ENCODE peak calls at places on chromosomes 2 and 18, in four cellular contexts. Z is psoas muscle, O is sigmoid colon, Y is transverse colon. K is an unnamed sample. For H3K4me1, the result is how much of the 10 kb centered on the place peaks cover.

GRCh38 chr2:219230201-219230540 is 565 bp downstream of the ANKZF1 start:
- DNase-seq in O (peak), Z (peak), Y (peak), K (no peak)

GRCh38 chr18:28689591-28689990 is 512.7 kb upstream of the CDH2 start:
- DNase-seq in Z (no peak), Y (no peak), O (no peak), K (no peak)

GRCh38 chr2:69291004-69291650 is 95.9 kb downstream of the GFPT1 start:
- DNase-seq in Z (no peak), O (no peak), Y (no peak), K (no peak)

GRCh38 chr2:140117371-140117770 is 1337.2 kb upstream of the NXPH2 start:
- DNase-seq in O (no peak), Y (no peak), Z (no peak), K (no peak)

GRCh38 chr2:55871637-55872036 is 51.9 kb downstream of the EFEMP1 start:
- DNase-seq in O (no peak), Y (no peak), Z (no peak), K (no peak)

GRCh38 chr18:10453261-10453884 is 1.1 kb upstream of the APCDD1 start:
- DNase-seq in Z (no peak), O (no peak), Y (no peak), K (no peak)

GRCh38 chr2:33782395-33783239 is 183.5 kb upstream of the FAM98A start:
- DNase-seq in Y (no peak), O (no peak), Z (no peak), K (no peak)

GRCh38 chr2:168912466-168913170 is 11.5 kb downstream of the G6PC2 start:
- DNase-seq in O (peak), Z (peak), Y (no peak), K (peak)

GRCh38 chr18:44823286-44823685 is 142.6 kb downstream of the SETBP1 start:
- DNase-seq in Z (no peak), Y (no peak), O (no peak), K (no peak)

GRCh38 chr2:43426305-43427031 is 169.4 kb downstream of the THADA start:
- DNase-seq in Y (peak), Z (no peak), O (peak), K (peak)

GRCh38 chr2:127743477-127744026 is 42.3 kb downstream of the SFT2D3 start:
- DNase-seq in Z (no peak), O (no peak), Y (no peak), K (no peak)

GRCh38 chr2:58042486-58042970 is 4.1 kb upstream of the VRK2 start:
- DNase-seq in Y (no peak), O (no peak), Z (no peak), K (no peak)

GRCh38 chr18:12060182-12060870 is 33.3 kb upstream of the ANKRD62 start:
- DNase-seq in O (no peak), Z (no peak), Y (no peak), K (no peak)

GRCh38 chr2:20650412-20650879 is 452 bp downstream of the HS1BP3 start:
- DNase-seq in Z (no peak), Y (peak), O (no peak), K (no peak)

GRCh38 chr2:169664978-169665930 is 29.0 kb downstream of the CFAP210 start:
- DNase-seq in O (no peak), Y (no peak), Z (no peak), K (no peak)

GRCh38 chr2:229922449-229923386 is at the start of gene FBXO36:
- DNase-seq in Z (peak), Y (peak), O (no peak), K (peak)

GRCh38 chr2:134433934-134434333 is 180.1 kb downstream of the MGAT5 start:
- DNase-seq in Z (no peak), O (no peak), Y (no peak), K (no peak)
- H3K4me1 ChIP-seq in Z (under half), O (under half), Y (under half), K (under half)

GRCh38 chr2:158755310-158755709 is 39.8 kb upstream of the DAPL1 start:
- DNase-seq in Y (no peak), O (no peak), Z (no peak), K (no peak)

GRCh38 chr2:158755738-158756137 is 39.4 kb upstream of the DAPL1 start:
- DNase-seq in Y (no peak), Z (no peak), O (no peak), K (no peak)

GRCh38 chr2:158754303-158754611 is 40.9 kb upstream of the DAPL1 start:
- DNase-seq in Z (no peak), Y (no peak), O (no peak), K (no peak)

GRCh38 chr2:158756331-158756730 is 38.8 kb upstream of the DAPL1 start:
- DNase-seq in Y (no peak), O (no peak), Z (no peak), K (no peak)

DNA sequence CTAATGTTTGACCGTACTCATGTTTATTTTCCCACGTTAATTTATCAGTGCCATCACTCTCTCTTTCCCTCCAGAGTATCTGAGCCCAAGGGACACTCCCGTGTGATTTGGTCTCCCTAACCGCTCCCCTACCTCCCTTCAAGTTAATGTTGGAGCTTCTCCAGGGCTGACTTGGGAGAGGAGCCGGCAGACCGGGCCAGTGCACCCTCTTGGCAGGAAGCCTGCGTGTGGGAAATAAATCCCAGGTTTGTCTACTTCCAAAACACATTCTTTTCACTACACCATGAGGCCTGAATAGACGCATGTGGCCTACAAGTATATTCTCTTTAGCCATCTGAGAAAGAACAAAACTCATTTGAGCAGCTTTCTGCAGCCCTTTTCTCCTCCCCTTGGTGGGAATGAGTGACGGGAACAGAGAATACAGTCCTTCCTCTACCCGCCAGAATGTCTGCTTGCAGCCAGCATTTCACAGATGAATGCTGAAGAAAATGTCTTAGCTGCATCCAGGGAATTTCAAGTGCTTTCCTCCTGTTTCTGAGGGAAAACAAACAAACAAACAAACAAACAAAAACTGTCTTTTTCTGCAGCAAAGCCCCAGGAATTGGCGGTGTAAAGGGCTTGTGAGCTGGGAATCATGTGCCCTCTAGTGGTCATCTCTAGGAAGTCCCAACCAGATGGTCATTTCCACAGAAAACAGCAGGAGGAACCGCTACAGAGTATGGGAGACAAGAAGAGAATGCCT is 41.4 kb upstream of the DAPL1 start:
- DNase-seq in O (no peak), Z (no peak), Y (peak), K (no peak)
- H3K4me3 ChIP-seq in O (no peak), Z (peak), Y (no peak), K (peak)

GRCh38 chr2:138319616-138320015 is 182.0 kb upstream of the SPOPL start:
- DNase-seq in Z (no peak), Y (no peak), O (no peak), K (no peak)
- TF ChIP-seq CTCF in Z (no peak), Y (no peak), O (no peak), K (no peak)

GRCh38 chr2:16328521-16329190 is 337.0 kb downstream of the CYRIA start:
- DNase-seq in Y (no peak), Z (no peak), O (no peak), K (no peak)
- H3K4me1 ChIP-seq in Y (under half), Z (under half), O (under half), K (under half)

GRCh38 chr2:188294547-188294946 is 2.9 kb downstream of the GULP1 start:
- DNase-seq in O (no peak), Y (no peak), Z (no peak), K (no peak)
- H3K4me3 ChIP-seq in O (peak), Y (no peak), Z (peak), K (peak)

K was measured in gastrocnemius medialis.